ENCODE peak calls at places on chromosomes 4 and X, in four cellular contexts. M, N, E and T are unnamed samples.

GRCh38 chrX:70755850-70756249 is 152.7 kb downstream of the TEX11 start:
- DNase-seq in E (no peak), N (no peak), M (no peak), T (no peak)

GRCh38 chr4:169147217-169147616 is 123.5 kb downstream of the SH3RF1 start:
- DNase-seq in E (peak), N (no peak), M (no peak), T (peak)

GRCh38 chr4:92299152-92299551 is 4.6 kb upstream of the GRID2 start:
- DNase-seq in E (no peak), N (no peak), M (peak), T (no peak)

GRCh38 chr4:182089326-182089725 is 153.9 kb upstream of the TENM3 start:
- DNase-seq in E (peak), M (no peak), N (no peak), T (no peak)

GRCh38 chr4:156137971-156138581 is 184.4 kb upstream of the CTSO start:
- DNase-seq in E (no peak), N (no peak), M (no peak), T (no peak)

GRCh38 chr4:113094802-113095201 is 45.3 kb downstream of the ANK2 start:
- DNase-seq in E (peak), M (peak), N (no peak), T (no peak)

GRCh38 chr4:150385606-150386005 is 196.3 kb upstream of the MAB21L2 start:
- DNase-seq in M (no peak), N (no peak), E (no peak), T (peak)

GRCh38 chr4:25351777-25352421 is 25.2 kb upstream of the ANAPC4 start:
- DNase-seq in M (no peak), N (no peak), E (no peak), T (peak)

GRCh38 chr4:79042079-79042674 is 102.9 kb upstream of the PAQR3 start:
- DNase-seq in E (peak), M (peak), N (no peak), T (peak)

GRCh38 chrX:40058719-40059118 is 39.0 kb downstream of the BCOR start:
- DNase-seq in E (no peak), N (no peak), M (no peak), T (no peak)

GRCh38 chr4:1809754-1810502 is 16.8 kb downstream of the FGFR3 start:
- DNase-seq in M (peak), E (peak), N (no peak), T (peak)

GRCh38 chrX:2967998-2968909 is 38.1 kb upstream of the ARSH start:
- DNase-seq in N (no peak), M (no peak), E (no peak), T (peak)

GRCh38 chr4:1576961-1577814 is 106.9 kb downstream of the FAM53A start:
- DNase-seq in N (no peak), E (no peak), M (no peak), T (no peak)

GRCh38 chr4:146522098-146522861 is 540 bp upstream of the SLC10A7 start:
- DNase-seq in N (peak), E (peak), M (peak), T (peak)

GRCh38 chr4:140046573-140046972 is 107.4 kb downstream of the MAML3 start:
- DNase-seq in N (no peak), E (no peak), M (no peak), T (peak)

GRCh38 chr4:1113311-1114009 is at the start of gene RNF212:
- DNase-seq in E (no peak), M (peak), N (no peak), T (peak)

GRCh38 chr4:10662937-10663336 is 21.6 kb downstream of the CLNK start:
- DNase-seq in E (no peak), M (no peak), N (no peak), T (no peak)
- H2AFZ ChIP-seq in E (no peak), M (no peak), N (no peak), T (no peak)

DNA sequence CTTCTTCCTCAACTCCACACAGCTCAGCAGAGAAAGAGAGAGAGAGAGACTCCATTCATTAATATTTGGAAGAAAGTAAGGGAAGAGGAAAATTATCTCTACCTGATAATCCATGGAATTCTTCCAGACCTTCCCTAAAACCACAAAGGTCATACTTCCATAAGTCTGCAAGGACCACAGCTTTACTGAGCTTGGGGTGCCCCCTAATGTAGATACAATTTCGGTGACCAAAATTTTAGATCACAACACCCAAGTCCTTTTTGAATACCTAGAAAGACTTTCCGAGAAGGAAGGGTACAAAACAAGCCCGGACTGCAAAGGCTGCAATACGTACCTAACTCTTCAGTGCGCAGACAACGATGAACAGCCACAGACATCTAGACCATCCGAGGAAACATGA is 523.9 kb downstream of the GLUD2 start:
- DNase-seq in N (no peak), M (no peak), E (no peak), T (no peak)
- TF ChIP-seq CTCF in N (no peak), M (no peak), E (no peak), T (no peak)

DNA sequence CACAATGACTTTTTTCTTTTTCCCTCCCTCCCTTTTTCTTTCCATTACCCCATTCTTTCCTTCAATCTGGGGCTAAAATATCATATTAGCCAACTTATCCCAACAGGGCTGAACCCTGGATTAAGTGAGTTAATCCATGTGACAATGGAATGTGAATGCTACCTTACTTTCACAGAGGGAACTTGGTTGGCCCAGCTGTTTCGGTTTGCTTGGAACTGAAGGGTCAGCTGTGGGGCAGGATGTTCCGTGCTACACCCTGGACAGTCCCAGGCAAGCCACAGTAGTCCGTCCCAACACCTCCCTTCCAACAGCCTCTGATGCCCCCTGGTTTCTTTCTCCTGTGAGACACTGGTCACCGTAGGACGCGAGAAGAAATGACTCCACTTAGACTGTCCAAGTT is 95.0 kb upstream of the STS start:
- DNase-seq in N (no peak), E (no peak), M (no peak), T (no peak)
- TF ChIP-seq POLR2AphosphoS5 in N (no peak), E (no peak), M (no peak), T (no peak)

GRCh38 chrX:153374426-153374825 is 26.7 kb downstream of the PNMA6E start:
- DNase-seq in N (no peak), E (no peak), M (no peak), T (no peak)

GRCh38 chrX:153371256-153371655 is 29.9 kb downstream of the PNMA6E start:
- DNase-seq in E (no peak), N (no peak), M (no peak), T (no peak)

GRCh38 chrX:153372949-153373348 is 28.2 kb downstream of the PNMA6E start:
- DNase-seq in E (no peak), N (no peak), M (no peak), T (no peak)

GRCh38 chrX:153366878-153367538 is 33.1 kb downstream of the ZNF275 start:
- DNase-seq in N (no peak), M (no peak), E (no peak), T (no peak)

GRCh38 chrX:153370293-153371055 is 30.7 kb downstream of the PNMA6E start:
- DNase-seq in E (no peak), N (no peak), M (no peak), T (peak)
- H2AFZ ChIP-seq in E (no peak), N (no peak), M (no peak), T (no peak)

GRCh38 chrX:15946783-15947550 is 92.4 kb upstream of the AP1S2 start:
- DNase-seq in M (no peak), E (no peak), N (no peak), T (no peak)

GRCh38 chrX:15947648-15948317 is 93.2 kb upstream of the AP1S2 start:
- DNase-seq in E (no peak), M (no peak), N (no peak), T (peak)

GRCh38 chrX:15942307-15942706 is 87.7 kb upstream of the AP1S2 start:
- DNase-seq in E (no peak), N (no peak), M (no peak), T (no peak)

GRCh38 chrX:15939737-15940136 is 85.1 kb upstream of the AP1S2 start:
- DNase-seq in N (no peak), M (no peak), E (no peak), T (no peak)

DNA sequence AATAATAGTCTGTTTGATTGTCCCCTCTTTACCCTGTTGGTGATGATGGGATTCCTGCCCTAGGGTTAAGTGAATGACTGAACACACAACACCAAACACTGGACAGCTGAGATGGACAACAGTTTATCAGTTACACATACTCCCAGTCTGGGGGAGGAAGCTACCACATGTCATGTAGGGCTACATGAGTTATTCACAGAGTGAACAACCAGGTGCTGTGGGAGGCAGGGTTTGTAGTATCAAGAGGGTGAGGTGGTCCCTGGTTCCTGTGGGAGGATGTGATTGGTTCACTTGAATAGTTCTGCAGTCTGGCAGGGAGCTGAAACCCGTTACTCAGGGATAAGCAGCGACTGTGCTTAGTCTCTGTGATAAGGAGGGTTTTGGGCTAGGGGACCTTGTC is 88.8 kb upstream of the AP1S2 start:
- DNase-seq in E (no peak), M (no peak), N (no peak), T (no peak)
- TF ChIP-seq CTCF in E (no peak), M (no peak), N (no peak), T (no peak)